ENCODE peak calls at places on chromosomes 2 and 18, in ten cellular contexts. One of them, this sample, is unnamed.
A peak's percentile ranks its signal among the peaks of the same experiment; 100 is the strongest.

GRCh38 chr2:46796031-46796430 is 119.6 kb downstream of the MCFD2 start:
- DNase-seq in tibial artery: no peak
- DNase-seq in astrocyte of the spinal cord: no peak
- DNase-seq in AG04449: no peak
- DNase-seq in RWPE1: no peak
- DNase-seq in CD4-positive, alpha-beta T cell: no peak
- DNase-seq in lower lobe of right lung: no peak
- DNase-seq in dorsolateral prefrontal cortex: no peak
- DNase-seq in K562: no peak
- DNase-seq in HCT116: no peak
- DNase-seq in this sample: no peak

GRCh38 chr2:144703852-144704324 is 184.0 kb upstream of the ZEB2 start:
- DNase-seq in RWPE1: peak; percentile 77
- DNase-seq in lower lobe of right lung: peak; percentile 48
- DNase-seq in AG04449: peak; percentile 9
- DNase-seq in tibial artery: peak; percentile 46
- DNase-seq in CD4-positive, alpha-beta T cell: no peak
- DNase-seq in K562: peak; percentile 17
- DNase-seq in HCT116: peak; percentile 3
- DNase-seq in dorsolateral prefrontal cortex: no peak
- DNase-seq in astrocyte of the spinal cord: peak; percentile 32
- DNase-seq in this sample: peak; percentile 92

GRCh38 chr2:106057206-106057605 is 136.9 kb downstream of the UXS1 start:
- DNase-seq in CD4-positive, alpha-beta T cell: peak; percentile 67
- DNase-seq in tibial artery: no peak
- DNase-seq in astrocyte of the spinal cord: no peak
- DNase-seq in K562: no peak
- DNase-seq in dorsolateral prefrontal cortex: no peak
- DNase-seq in lower lobe of right lung: no peak
- DNase-seq in AG04449: no peak
- DNase-seq in HCT116: no peak
- DNase-seq in RWPE1: peak; percentile 48
- DNase-seq in this sample: peak; percentile 29

GRCh38 chr2:63060079-63060482 is 9.5 kb downstream of the OTX1 start:
- DNase-seq in CD4-positive, alpha-beta T cell: no peak
- DNase-seq in RWPE1: no peak
- DNase-seq in AG04449: no peak
- DNase-seq in K562: no peak
- DNase-seq in dorsolateral prefrontal cortex: no peak
- DNase-seq in HCT116: no peak
- DNase-seq in tibial artery: no peak
- DNase-seq in lower lobe of right lung: no peak
- DNase-seq in astrocyte of the spinal cord: peak; percentile 56
- DNase-seq in this sample: peak; percentile 47

GRCh38 chr2:226977775-226978190 is 141.9 kb downstream of the RHBDD1 start:
- DNase-seq in lower lobe of right lung: no peak
- DNase-seq in tibial artery: no peak
- DNase-seq in astrocyte of the spinal cord: peak; percentile 85
- DNase-seq in AG04449: peak; percentile 64
- DNase-seq in K562: peak; percentile 16
- DNase-seq in RWPE1: peak; percentile 90
- DNase-seq in HCT116: no peak
- DNase-seq in dorsolateral prefrontal cortex: no peak
- DNase-seq in CD4-positive, alpha-beta T cell: no peak
- DNase-seq in this sample: peak; percentile 40

GRCh38 chr2:38433607-38433975 is 56.5 kb upstream of the ATL2 start:
- DNase-seq in dorsolateral prefrontal cortex: no peak
- DNase-seq in K562: no peak
- DNase-seq in RWPE1: peak; percentile 85
- DNase-seq in tibial artery: no peak
- DNase-seq in astrocyte of the spinal cord: no peak
- DNase-seq in HCT116: peak; percentile 71
- DNase-seq in lower lobe of right lung: no peak
- DNase-seq in CD4-positive, alpha-beta T cell: no peak
- DNase-seq in AG04449: no peak
- DNase-seq in this sample: peak; percentile 64

GRCh38 chr18:62778976-62779869 is 63.9 kb downstream of the PHLPP1 start:
- DNase-seq in HCT116: no peak
- DNase-seq in dorsolateral prefrontal cortex: no peak
- DNase-seq in RWPE1: no peak
- DNase-seq in CD4-positive, alpha-beta T cell: no peak
- DNase-seq in astrocyte of the spinal cord: no peak
- DNase-seq in K562: no peak
- DNase-seq in lower lobe of right lung: no peak
- DNase-seq in tibial artery: no peak
- DNase-seq in AG04449: no peak
- DNase-seq in this sample: no peak

GRCh38 chr2:21258082-21258481 is 134.3 kb downstream of the TDRD15 start:
- DNase-seq in HCT116: no peak
- DNase-seq in lower lobe of right lung: no peak
- DNase-seq in K562: no peak
- DNase-seq in dorsolateral prefrontal cortex: no peak
- DNase-seq in RWPE1: no peak
- DNase-seq in astrocyte of the spinal cord: no peak
- DNase-seq in tibial artery: no peak
- DNase-seq in CD4-positive, alpha-beta T cell: no peak
- DNase-seq in AG04449: no peak
- DNase-seq in this sample: no peak

GRCh38 chr2:8806885-8807701 is 30.3 kb downstream of the KIDINS220 start:
- DNase-seq in lower lobe of right lung: no peak
- DNase-seq in HCT116: no peak
- DNase-seq in RWPE1: no peak
- DNase-seq in tibial artery: no peak
- DNase-seq in CD4-positive, alpha-beta T cell: no peak
- DNase-seq in astrocyte of the spinal cord: no peak
- DNase-seq in AG04449: no peak
- DNase-seq in K562: no peak
- DNase-seq in dorsolateral prefrontal cortex: no peak
- DNase-seq in this sample: no peak

GRCh38 chr2:53505814-53506213 is 261.8 kb upstream of the CHAC2 start:
- DNase-seq in astrocyte of the spinal cord: no peak
- DNase-seq in HCT116: no peak
- DNase-seq in CD4-positive, alpha-beta T cell: no peak
- DNase-seq in tibial artery: no peak
- DNase-seq in RWPE1: no peak
- DNase-seq in K562: no peak
- DNase-seq in AG04449: no peak
- DNase-seq in dorsolateral prefrontal cortex: no peak
- DNase-seq in lower lobe of right lung: no peak
- DNase-seq in this sample: no peak

GRCh38 chr2:239378021-239378917 is 22.6 kb downstream of the HDAC4 start:
- DNase-seq in astrocyte of the spinal cord: no peak
- DNase-seq in tibial artery: no peak
- DNase-seq in CD4-positive, alpha-beta T cell: peak; percentile 30
- DNase-seq in RWPE1: no peak
- DNase-seq in AG04449: no peak
- DNase-seq in lower lobe of right lung: peak; percentile 45
- DNase-seq in K562: no peak
- DNase-seq in HCT116: no peak
- DNase-seq in dorsolateral prefrontal cortex: no peak
- DNase-seq in this sample: no peak

GRCh38 chr2:238087211-238087610 is 12.9 kb upstream of the ESPNL start:
- DNase-seq in tibial artery: no peak
- DNase-seq in dorsolateral prefrontal cortex: peak; percentile 5
- DNase-seq in AG04449: no peak
- DNase-seq in CD4-positive, alpha-beta T cell: no peak
- DNase-seq in RWPE1: no peak
- DNase-seq in HCT116: no peak
- DNase-seq in K562: no peak
- DNase-seq in lower lobe of right lung: no peak
- DNase-seq in astrocyte of the spinal cord: no peak
- DNase-seq in this sample: no peak

GRCh38 chr18:26089247-26090129 is 925 bp downstream of the SS18 start:
- DNase-seq in lower lobe of right lung: no peak
- DNase-seq in HCT116: no peak
- DNase-seq in K562: peak; percentile 29
- DNase-seq in CD4-positive, alpha-beta T cell: no peak
- DNase-seq in RWPE1: peak; percentile 13
- DNase-seq in dorsolateral prefrontal cortex: peak; percentile 34
- DNase-seq in astrocyte of the spinal cord: peak; percentile 46
- DNase-seq in AG04449: no peak
- DNase-seq in tibial artery: no peak
- DNase-seq in this sample: peak; percentile 45

GRCh38 chr2:98572676-98573075 is 35.6 kb downstream of the COA5 start:
- DNase-seq in HCT116: no peak
- DNase-seq in astrocyte of the spinal cord: no peak
- DNase-seq in RWPE1: no peak
- DNase-seq in dorsolateral prefrontal cortex: no peak
- DNase-seq in lower lobe of right lung: no peak
- DNase-seq in K562: no peak
- DNase-seq in CD4-positive, alpha-beta T cell: no peak
- DNase-seq in AG04449: no peak
- DNase-seq in tibial artery: no peak
- DNase-seq in this sample: no peak

GRCh38 chr2:236041616-236042015 is 126.6 kb downstream of the GBX2 start:
- DNase-seq in CD4-positive, alpha-beta T cell: no peak
- DNase-seq in K562: no peak
- DNase-seq in astrocyte of the spinal cord: no peak
- DNase-seq in AG04449: no peak
- DNase-seq in lower lobe of right lung: no peak
- DNase-seq in dorsolateral prefrontal cortex: no peak
- DNase-seq in tibial artery: no peak
- DNase-seq in RWPE1: no peak
- DNase-seq in HCT116: no peak
- DNase-seq in this sample: no peak

GRCh38 chr2:7982054-7982453 is 699.8 kb upstream of the ID2 start:
- DNase-seq in K562: no peak
- DNase-seq in HCT116: no peak
- DNase-seq in lower lobe of right lung: no peak
- DNase-seq in RWPE1: no peak
- DNase-seq in CD4-positive, alpha-beta T cell: no peak
- DNase-seq in AG04449: no peak
- DNase-seq in astrocyte of the spinal cord: no peak
- DNase-seq in tibial artery: no peak
- DNase-seq in dorsolateral prefrontal cortex: no peak
- DNase-seq in this sample: no peak

GRCh38 chr2:71672011-71672639 is 218.8 kb downstream of the DYSF start:
- DNase-seq in lower lobe of right lung: no peak
- DNase-seq in K562: no peak
- DNase-seq in dorsolateral prefrontal cortex: no peak
- DNase-seq in AG04449: no peak
- DNase-seq in CD4-positive, alpha-beta T cell: no peak
- DNase-seq in RWPE1: no peak
- DNase-seq in astrocyte of the spinal cord: no peak
- DNase-seq in HCT116: no peak
- DNase-seq in tibial artery: no peak
- DNase-seq in this sample: no peak
- TF ChIP-seq CTCF in lower lobe of right lung: no peak
- TF ChIP-seq CTCF in K562: peak; percentile 41
- TF ChIP-seq CTCF in dorsolateral prefrontal cortex: no peak
- TF ChIP-seq CTCF in AG04449: peak; percentile 20
- TF ChIP-seq CTCF in CD4-positive, alpha-beta T cell: no peak
- TF ChIP-seq CTCF in RWPE1: no peak
- TF ChIP-seq CTCF in astrocyte of the spinal cord: peak; percentile 6
- TF ChIP-seq CTCF in HCT116: no peak
- TF ChIP-seq CTCF in tibial artery: no peak
- TF ChIP-seq CTCF in this sample: no peak

GRCh38 chr2:217823626-217824025 is 179.2 kb downstream of the TNS1 start:
- DNase-seq in tibial artery: no peak
- DNase-seq in astrocyte of the spinal cord: no peak
- DNase-seq in RWPE1: no peak
- DNase-seq in HCT116: no peak
- DNase-seq in lower lobe of right lung: no peak
- DNase-seq in dorsolateral prefrontal cortex: no peak
- DNase-seq in CD4-positive, alpha-beta T cell: no peak
- DNase-seq in AG04449: no peak
- DNase-seq in K562: no peak
- DNase-seq in this sample: no peak
- TF ChIP-seq CTCF in tibial artery: no peak
- TF ChIP-seq CTCF in astrocyte of the spinal cord: no peak
- TF ChIP-seq CTCF in RWPE1: no peak
- TF ChIP-seq CTCF in HCT116: no peak
- TF ChIP-seq CTCF in lower lobe of right lung: no peak
- TF ChIP-seq CTCF in dorsolateral prefrontal cortex: no peak
- TF ChIP-seq CTCF in CD4-positive, alpha-beta T cell: no peak
- TF ChIP-seq CTCF in AG04449: no peak
- TF ChIP-seq CTCF in K562: no peak
- TF ChIP-seq CTCF in this sample: no peak

GRCh38 chr18:46360841-46361240 is 256.7 kb downstream of the HAUS1 start:
- DNase-seq in RWPE1: no peak
- DNase-seq in K562: no peak
- DNase-seq in tibial artery: no peak
- DNase-seq in dorsolateral prefrontal cortex: no peak
- DNase-seq in lower lobe of right lung: no peak
- DNase-seq in astrocyte of the spinal cord: no peak
- DNase-seq in HCT116: no peak
- DNase-seq in AG04449: no peak
- DNase-seq in CD4-positive, alpha-beta T cell: no peak
- DNase-seq in this sample: no peak
- TF ChIP-seq CTCF in RWPE1: no peak
- TF ChIP-seq CTCF in K562: no peak
- TF ChIP-seq CTCF in tibial artery: no peak
- TF ChIP-seq CTCF in dorsolateral prefrontal cortex: no peak
- TF ChIP-seq CTCF in lower lobe of right lung: no peak
- TF ChIP-seq CTCF in astrocyte of the spinal cord: no peak
- TF ChIP-seq CTCF in HCT116: no peak
- TF ChIP-seq CTCF in AG04449: no peak
- TF ChIP-seq CTCF in CD4-positive, alpha-beta T cell: no peak
- TF ChIP-seq CTCF in this sample: no peak

GRCh38 chr2:11661891-11662435 is 8.0 kb downstream of the NTSR2 start:
- DNase-seq in dorsolateral prefrontal cortex: no peak
- DNase-seq in AG04449: no peak
- DNase-seq in tibial artery: no peak
- DNase-seq in RWPE1: no peak
- DNase-seq in astrocyte of the spinal cord: no peak
- DNase-seq in CD4-positive, alpha-beta T cell: no peak
- DNase-seq in K562: no peak
- DNase-seq in HCT116: no peak
- DNase-seq in lower lobe of right lung: no peak
- DNase-seq in this sample: no peak
- TF ChIP-seq CTCF in dorsolateral prefrontal cortex: no peak
- TF ChIP-seq CTCF in AG04449: no peak
- TF ChIP-seq CTCF in tibial artery: no peak
- TF ChIP-seq CTCF in RWPE1: no peak
- TF ChIP-seq CTCF in astrocyte of the spinal cord: no peak
- TF ChIP-seq CTCF in CD4-positive, alpha-beta T cell: no peak
- TF ChIP-seq CTCF in K562: no peak
- TF ChIP-seq CTCF in HCT116: no peak
- TF ChIP-seq CTCF in lower lobe of right lung: no peak
- TF ChIP-seq CTCF in this sample: no peak

This sample was measured in MCF 10A.